ENCODE peak calls at places on chromosomes 4 and X, in four cellular contexts. V is tibial artery, K is AG09309, O is cardiac muscle cell. H is an unnamed sample.

GRCh38 chrX:118644378-118644777 is 83.0 kb upstream of the IL13RA1 start:
- DNase-seq in V (no peak), O (peak; percentile 51), K (peak; percentile 23), H (peak; percentile 64)

GRCh38 chr4:53040459-53040815 is 178.3 kb downstream of the RASL11B start:
- DNase-seq in O (peak; percentile 70), V (no peak), K (no peak), H (no peak)

GRCh38 chrX:38561951-38562719 is 793 bp downstream of the TSPAN7 start:
- DNase-seq in O (no peak), V (peak; percentile 19), K (no peak), H (peak; percentile 31)

GRCh38 chrX:144275826-144276225 is 392.0 kb downstream of the UBE2NL start:
- DNase-seq in O (no peak), V (no peak), K (no peak), H (no peak)

GRCh38 chr4:123701046-123701445 is 304.5 kb downstream of the SPRY1 start:
- DNase-seq in O (peak; percentile 76), V (no peak), K (no peak), H (no peak)

GRCh38 chrX:104255465-104255864 is 732 bp upstream of the ESX1 start:
- DNase-seq in O (no peak), K (no peak), V (no peak), H (no peak)

GRCh38 chrX:149837639-149838038 is 43.3 kb upstream of the MAGEA8 start:
- DNase-seq in K (no peak), O (no peak), V (no peak), H (no peak)

GRCh38 chrX:79415056-79415455 is 47.9 kb upstream of the ITM2A start:
- DNase-seq in V (no peak), O (no peak), K (no peak), H (no peak)

GRCh38 chr4:88591787-88592599 is at the start of gene HERC3:
- DNase-seq in V (peak; percentile 89), O (peak; percentile 90), K (peak; percentile 37), H (peak; percentile 90)

GRCh38 chr4:149690726-149691125 is 124.9 kb downstream of the IQCM start:
- DNase-seq in V (no peak), K (no peak), O (no peak), H (no peak)

GRCh38 chr4:119238068-119238722 is 25.7 kb downstream of the USP53 start:
- DNase-seq in V (no peak), O (no peak), K (no peak), H (no peak)

GRCh38 chr4:22454955-22455354 is 60.9 kb downstream of the ADGRA3 start:
- DNase-seq in K (no peak), O (peak; percentile 39), V (no peak), H (no peak)